ENCODE peak calls at places on chromosomes 4 and X, in nine cellular contexts. M, E, U, R, X, V, W, Z and F are unnamed samples.

GRCh38 chr4:76279462-76279861 is 27.1 kb upstream of the STBD1 start:
- DNase-seq in M (no peak), E (no peak), U (no peak), R (no peak), X (no peak), V (no peak), W (no peak), Z (no peak), F (no peak)

GRCh38 chrX:129316461-129316860 is 206.8 kb downstream of the SMARCA1 start:
- DNase-seq in M (no peak), E (no peak), U (no peak), R (no peak), X (no peak), V (no peak), W (no peak), Z (no peak), F (no peak)

GRCh38 chr4:62408467-62408866 is 1208.3 kb downstream of the ADGRL3 start:
- DNase-seq in M (no peak), E (no peak), U (no peak), R (no peak), X (no peak), V (no peak), W (no peak), Z (no peak), F (no peak)

GRCh38 chrX:47266643-47267042 is 33.8 kb downstream of the USP11 start:
- DNase-seq in M (no peak), E (no peak), U (no peak), R (no peak), X (no peak), V (no peak), W (no peak), Z (no peak), F (no peak)

GRCh38 chrX:22534643-22535042 is 261.9 kb downstream of the CBLL2 start:
- DNase-seq in M (no peak), E (peak), U (no peak), R (no peak), X (no peak), V (no peak), W (no peak), Z (no peak), F (peak)

GRCh38 chr4:959338-960139 is 13.8 kb downstream of the DGKQ start:
- DNase-seq in M (no peak), E (no peak), U (no peak), R (no peak), X (no peak), V (no peak), W (no peak), Z (no peak), F (no peak)

GRCh38 chr4:3690576-3691152 is 75.5 kb upstream of the ADRA2C start:
- DNase-seq in M (no peak), E (no peak), U (no peak), R (no peak), X (no peak), V (no peak), W (no peak), Z (no peak), F (no peak)

GRCh38 chrX:115679460-115679859 is 118.5 kb downstream of the PLS3 start:
- DNase-seq in M (no peak), E (no peak), U (no peak), R (peak), X (peak), V (no peak), W (no peak), Z (peak), F (no peak)

GRCh38 chr4:150354214-150354796 is 227.6 kb upstream of the MAB21L2 start:
- DNase-seq in M (no peak), E (no peak), U (no peak), R (no peak), X (no peak), V (no peak), W (no peak), Z (peak), F (no peak)

GRCh38 chr4:168864831-168865541 is 145.1 kb downstream of the CBR4 start:
- DNase-seq in M (no peak), E (no peak), U (no peak), R (no peak), X (no peak), V (no peak), W (no peak), Z (peak), F (no peak)

GRCh38 chrX:20066968-20067708 is 49.6 kb downstream of the MAP7D2 start:
- DNase-seq in M (no peak), E (no peak), U (no peak), R (peak), X (peak), V (no peak), W (peak), Z (peak), F (no peak)

GRCh38 chr4:18406220-18406619 is 384.7 kb upstream of the LCORL start:
- DNase-seq in M (no peak), E (no peak), U (no peak), R (no peak), X (no peak), V (no peak), W (no peak), Z (no peak), F (no peak)

GRCh38 chrX:27085346-27085745 is 377.8 kb downstream of the PPP4R3C start:
- DNase-seq in M (no peak), E (no peak), U (no peak), R (no peak), X (no peak), V (no peak), W (no peak), Z (no peak), F (no peak)

GRCh38 chr4:628346-628745 is 3.0 kb downstream of the PDE6B start:
- DNase-seq in M (no peak), E (no peak), U (no peak), R (no peak), X (no peak), V (no peak), W (no peak), Z (no peak), F (no peak)

GRCh38 chr4:7802093-7802726 is 137.5 kb downstream of the AFAP1 start:
- DNase-seq in M (peak), E (peak), U (peak), R (peak), X (peak), V (peak), W (peak), Z (peak), F (no peak)

GRCh38 chrX:151821226-151821625 is 86.7 kb downstream of the CNGA2 start:
- DNase-seq in M (no peak), E (no peak), U (no peak), R (no peak), X (no peak), V (no peak), W (no peak), Z (no peak), F (no peak)

GRCh38 chr4:144955104-144955503 is 142.9 kb downstream of the ANAPC10 start:
- DNase-seq in M (no peak), E (no peak), U (no peak), R (no peak), X (no peak), V (no peak), W (no peak), Z (no peak), F (no peak)

GRCh38 chr4:186948361-186949291 is 225.0 kb upstream of the FAT1 start:
- DNase-seq in M (no peak), E (peak), U (no peak), R (no peak), X (no peak), V (no peak), W (no peak), Z (peak), F (no peak)

GRCh38 chr4:74793757-74794340 is 474 bp downstream of the BTC start:
- DNase-seq in M (no peak), E (peak), U (no peak), R (peak), X (peak), V (no peak), W (peak), Z (peak), F (peak)

GRCh38 chr4:164508836-164509235 is 245.1 kb upstream of the SMIM31 start:
- DNase-seq in M (no peak), E (no peak), U (no peak), R (no peak), X (no peak), V (no peak), W (no peak), Z (no peak), F (no peak)

GRCh38 chr4:14143892-14144291 is 516.4 kb upstream of the BOD1L1 start:
- DNase-seq in M (no peak), E (no peak), U (no peak), R (no peak), X (no peak), V (no peak), W (peak), Z (peak), F (no peak)

GRCh38 chrX:50648151-50648550 is 165.8 kb downstream of the SHROOM4 start:
- DNase-seq in M (no peak), E (no peak), U (no peak), R (no peak), X (no peak), V (no peak), W (no peak), Z (no peak), F (no peak)

GRCh38 chrX:3699841-3700381 is 13.5 kb downstream of the PRKX start:
- DNase-seq in M (no peak), E (no peak), U (no peak), R (no peak), X (no peak), V (no peak), W (no peak), Z (no peak), F (no peak)

GRCh38 chr4:122744229-122744628 is 11.7 kb downstream of the BBS12 start:
- DNase-seq in M (no peak), E (no peak), U (no peak), R (no peak), X (no peak), V (no peak), W (peak), Z (no peak), F (no peak)

GRCh38 chr4:187075514-187075913 is 351.9 kb upstream of the FAT1 start:
- DNase-seq in M (no peak), E (no peak), U (no peak), R (no peak), X (no peak), V (no peak), W (no peak), Z (no peak), F (no peak)